ENCODE peak calls at places on chromosomes 7 and 10, in four cellular contexts. P, M, J and V are unnamed samples.

GRCh38 chr10:63465293-63466167 is at the start of gene JMJD1C:
- DNase-seq in J (peak; percentile 88), P (peak; percentile 89), M (peak; percentile 62), V (peak; percentile 82)

GRCh38 chr7:127817466-127817865 is 165.5 kb downstream of the SND1 start:
- DNase-seq in P (no peak), M (no peak), J (no peak), V (no peak)

GRCh38 chr10:33215635-33216034 is 118.8 kb downstream of the NRP1 start:
- DNase-seq in M (no peak), J (no peak), P (no peak), V (no peak)

GRCh38 chr7:122549578-122549977 is 149.3 kb downstream of the RNF133 start:
- DNase-seq in M (peak; percentile 68), P (no peak), J (no peak), V (no peak)

GRCh38 chr7:103811997-103812396 is 177.5 kb downstream of the RELN start:
- DNase-seq in J (no peak), P (no peak), M (peak; percentile 35), V (no peak)

GRCh38 chr10:124428207-124428777 is 9.6 kb upstream of the OAT start:
- DNase-seq in J (no peak), M (no peak), P (no peak), V (no peak)

GRCh38 chr7:156178214-156178613 is 366.0 kb upstream of the SHH start:
- DNase-seq in J (no peak), P (no peak), M (no peak), V (no peak)

GRCh38 chr10:70174058-70174741 is 3.9 kb upstream of the SAR1A start:
- DNase-seq in J (no peak), P (no peak), M (peak; percentile 79), V (no peak)

GRCh38 chr7:45088146-45088701 is 545 bp downstream of the NACAD start:
- DNase-seq in J (peak; percentile 31), P (no peak), M (no peak), V (no peak)

GRCh38 chr10:3197354-3198003 is 24.9 kb upstream of the PITRM1 start:
- DNase-seq in M (peak; percentile 36), J (peak; percentile 86), P (peak; percentile 78), V (peak; percentile 78)

GRCh38 chr10:22666287-22667092 is 47.9 kb downstream of the PIP4K2A start:
- DNase-seq in J (no peak), M (peak; percentile 18), P (no peak), V (peak; percentile 72)

GRCh38 chr7:157873181-157873580 is 536.4 kb downstream of the DNAJB6 start:
- DNase-seq in J (no peak), M (no peak), P (no peak), V (no peak)

GRCh38 chr7:27277628-27278027 is 35.0 kb downstream of the EVX1 start:
- DNase-seq in J (no peak), M (peak; percentile 35), P (peak; percentile 77), V (peak; percentile 6)

GRCh38 chr10:107708981-107709380 is 544.5 kb upstream of the SORCS1 start:
- DNase-seq in J (no peak), M (no peak), P (no peak), V (no peak)

GRCh38 chr7:102417105-102417504 is 16.3 kb upstream of the ORAI2 start:
- DNase-seq in M (no peak), P (no peak), J (no peak), V (no peak)

GRCh38 chr7:159205833-159206232 is 61.2 kb upstream of the VIPR2 start:
- DNase-seq in M (no peak), P (no peak), J (no peak), V (no peak)

GRCh38 chr7:3807825-3808224 is 506.8 kb downstream of the SDK1 start:
- DNase-seq in J (no peak), P (no peak), M (no peak), V (no peak)

GRCh38 chr10:2120781-2121180 is 383.5 kb upstream of the ADARB2 start:
- DNase-seq in J (no peak), P (no peak), M (no peak), V (no peak)

GRCh38 chr7:129644634-129645230 is 33.2 kb downstream of the NRF1 start:
- DNase-seq in M (peak; percentile 37), P (peak; percentile 55), J (no peak), V (no peak)

GRCh38 chr10:14024349-14025202 is 306.1 kb downstream of the FRMD4A start:
- DNase-seq in J (no peak), M (no peak), P (no peak), V (no peak)

GRCh38 chr10:113397031-113397430 is 155.8 kb upstream of the HABP2 start:
- DNase-seq in J (no peak), P (no peak), M (no peak), V (no peak)

GRCh38 chr10:91597397-91597881 is 35.4 kb downstream of the PPP1R3C start:
- DNase-seq in P (peak; percentile 77), J (no peak), M (peak; percentile 60), V (no peak)

GRCh38 chr7:159139202-159139601 is 5.5 kb downstream of the VIPR2 start:
- DNase-seq in M (no peak), P (no peak), J (no peak), V (no peak)

GRCh38 chr7:23938937-23939552 is 229.0 kb downstream of the STK31 start:
- DNase-seq in J (peak; percentile 57), M (peak; percentile 33), P (peak; percentile 53), V (no peak)

GRCh38 chr10:78196964-78197363 is 163.3 kb downstream of the RPS24 start:
- DNase-seq in M (no peak), J (no peak), P (peak; percentile 49), V (no peak)

GRCh38 chr10:71234970-71235681 is 22.8 kb downstream of the UNC5B start:
- DNase-seq in J (no peak), M (no peak), P (no peak), V (peak; percentile 67)

GRCh38 chr7:12623885-12624498 is 53.5 kb downstream of the SCIN start:
- DNase-seq in M (no peak), J (no peak), P (peak; percentile 35), V (peak; percentile 19)

GRCh38 chr10:48782321-48782720 is 97.6 kb downstream of the WDFY4 start:
- DNase-seq in P (no peak), M (no peak), J (no peak), V (no peak)
- TF ChIP-seq HMGXB4 in P (no peak), M (no peak), J (no peak), V (no peak)

GRCh38 chr7:73746378-73746777 is 7.8 kb upstream of the ABHD11 start:
- DNase-seq in J (no peak), P (no peak), M (no peak), V (no peak)

DNA sequence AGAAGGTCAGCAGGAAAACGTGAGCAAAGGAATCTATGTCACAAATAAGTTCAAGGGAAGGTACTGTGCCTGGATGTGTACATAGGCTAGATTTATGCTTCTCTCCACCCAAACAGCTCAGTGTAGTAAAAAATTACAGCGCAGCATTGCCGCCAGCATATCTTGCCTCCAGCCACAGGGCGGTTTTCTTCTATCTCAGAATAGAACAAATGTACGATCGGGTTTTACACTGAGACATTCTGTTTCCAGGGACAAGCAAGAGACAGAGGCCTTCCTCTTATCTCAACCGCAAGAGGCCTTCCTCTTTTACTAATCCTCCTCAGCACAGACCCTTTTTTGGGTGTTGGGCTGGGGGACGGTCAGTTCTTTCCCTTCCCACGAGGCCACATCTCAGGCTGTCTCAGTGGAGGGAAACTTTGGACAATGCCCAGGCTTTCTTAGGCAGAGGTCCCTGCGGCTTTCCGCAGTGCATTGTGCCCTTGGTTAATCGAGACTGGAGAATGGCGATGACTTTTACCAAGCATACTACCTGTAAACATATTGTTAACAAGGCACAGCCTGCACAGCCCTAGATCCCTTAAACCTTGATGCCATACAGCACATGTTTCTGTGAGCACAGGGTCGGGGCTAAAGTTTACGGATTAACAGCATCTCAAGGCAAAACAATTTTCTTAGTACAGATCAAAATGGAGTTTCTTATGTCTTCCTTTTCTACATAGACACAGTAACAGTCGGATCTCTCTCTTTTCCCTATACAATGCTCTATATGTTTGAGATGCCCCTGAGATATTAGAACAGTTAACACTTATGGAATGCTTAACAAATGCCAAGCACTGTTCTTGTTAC is 11.6 kb upstream of the ABHD11 start:
- DNase-seq in P (no peak), J (no peak), M (no peak), V (no peak)
- TF ChIP-seq HMGXB4 in P (no peak), J (no peak), M (no peak), V (no peak)

GRCh38 chr10:34413214-34413613 is 401.9 kb downstream of the PARD3 start:
- DNase-seq in P (no peak), J (no peak), M (no peak), V (no peak)
- TF ChIP-seq HMGXB4 in P (no peak), J (no peak), M (no peak), V (no peak)

DNA sequence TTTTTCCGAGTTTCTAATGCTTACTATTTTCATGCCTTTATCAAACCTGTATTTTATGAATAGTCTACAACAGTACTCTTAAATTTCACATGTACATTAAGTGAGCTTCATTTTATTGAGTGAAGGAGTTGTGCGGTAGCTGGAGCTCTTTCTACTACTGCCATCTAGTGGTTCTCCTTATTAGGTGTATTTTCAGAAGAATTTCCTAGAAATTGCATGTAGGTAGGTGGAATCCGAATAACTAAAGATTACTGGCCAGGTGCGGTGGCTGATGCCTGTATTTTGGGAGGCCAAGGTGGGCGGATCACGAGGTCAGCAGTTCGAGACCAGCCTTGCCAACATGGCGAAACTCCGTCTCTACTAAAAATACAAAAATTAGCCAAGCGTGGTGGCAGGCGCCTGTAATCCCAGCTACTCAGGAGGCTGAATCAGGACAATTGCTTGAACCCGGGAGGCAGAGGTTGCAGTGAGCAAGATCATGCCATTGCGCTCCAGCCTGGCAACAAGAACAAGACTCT is 38.3 kb downstream of the LRRC72 start:
- DNase-seq in J (peak; percentile 42), P (peak; percentile 58), M (peak; percentile 38), V (peak; percentile 51)
- TF ChIP-seq HMGXB4 in J (no peak), P (no peak), M (no peak), V (no peak)